ENCODE peak calls at places on chromosomes 1 and 21, in four cellular contexts. Y, U, E and I are unnamed samples.

GRCh38 chr1:62687421-62687902 is 724 bp downstream of the DOCK7 start:
- DNase-seq in Y (no peak), U (peak; percentile 56), E (peak; percentile 79), I (no peak)

GRCh38 chr1:94104127-94104684 is 16.7 kb downstream of the ABCA4 start:
- DNase-seq in Y (no peak), U (no peak), E (no peak), I (no peak)

GRCh38 chr1:90925928-90926869 is 95.6 kb downstream of the ZNF644 start:
- DNase-seq in Y (no peak), U (peak; percentile 54), E (no peak), I (peak; percentile 31)

GRCh38 chr1:230160957-230161771 is 94.1 kb downstream of the GALNT2 start:
- DNase-seq in Y (no peak), U (peak; percentile 60), E (no peak), I (no peak)

GRCh38 chr1:186792870-186793581 is 35.7 kb upstream of the PLA2G4A start:
- DNase-seq in Y (no peak), U (peak; percentile 8), E (no peak), I (no peak)

GRCh38 chr1:38141483-38141882 is 94.9 kb upstream of the POU3F1 start:
- DNase-seq in Y (no peak), U (no peak), E (no peak), I (no peak)

GRCh38 chr1:162832470-162832869 is 28.5 kb downstream of the CCDC190 start:
- DNase-seq in Y (no peak), U (no peak), E (no peak), I (no peak)

GRCh38 chr1:58922302-58923089 is 138.6 kb upstream of the JUN start:
- DNase-seq in Y (peak; percentile 87), U (peak; percentile 40), E (peak; percentile 43), I (no peak)

GRCh38 chr1:26145960-26146294 is 13.0 kb upstream of the FAM110D start:
- DNase-seq in Y (no peak), U (no peak), E (no peak), I (no peak)

GRCh38 chr1:243253211-243253926 is 1.7 kb downstream of the CEP170 start:
- DNase-seq in Y (no peak), U (peak; percentile 40), E (no peak), I (no peak)

GRCh38 chr1:41661428-41662060 is 177.1 kb upstream of the EDN2 start:
- DNase-seq in Y (no peak), U (peak; percentile 45), E (no peak), I (no peak)

GRCh38 chr1:74652711-74653131 is 20.9 kb downstream of the ERICH3 start:
- DNase-seq in Y (no peak), U (peak; percentile 11), E (no peak), I (no peak)

GRCh38 chr21:32143222-32143939 is 135.5 kb downstream of the MIS18A start:
- DNase-seq in Y (peak; percentile 65), U (peak; percentile 68), E (no peak), I (no peak)

GRCh38 chr1:93729502-93729901 is 47.9 kb upstream of the BCAR3 start:
- DNase-seq in Y (no peak), U (no peak), E (no peak), I (no peak)

GRCh38 chr1:50308883-50309282 is 114.4 kb downstream of the DMRTA2 start:
- DNase-seq in Y (no peak), U (peak; percentile 31), E (peak; percentile 85), I (no peak)

GRCh38 chr1:6008696-6009095 is 16.5 kb upstream of the NPHP4 start:
- DNase-seq in Y (no peak), U (no peak), E (no peak), I (no peak)

GRCh38 chr21:36478207-36478701 is 1.7 kb downstream of the CLDN14 start:
- DNase-seq in Y (no peak), U (peak; percentile 83), E (no peak), I (peak; percentile 72)

GRCh38 chr1:160726498-160727391 is 12.3 kb upstream of the SLAMF7 start:
- DNase-seq in Y (no peak), U (peak; percentile 5), E (peak; percentile 84), I (peak; percentile 4)

GRCh38 chr1:219576931-219577330 is 36.0 kb downstream of the ZC3H11B start:
- DNase-seq in Y (no peak), U (no peak), E (no peak), I (no peak)

GRCh38 chr1:2478100-2478499 is 2.0 kb downstream of the PLCH2 start:
- DNase-seq in Y (no peak), U (no peak), E (no peak), I (no peak)

GRCh38 chr1:67675800-67676199 is 9.2 kb upstream of the GADD45A start:
- DNase-seq in Y (no peak), U (peak; percentile 83), E (no peak), I (no peak)

GRCh38 chr1:184972281-184973055 is 1.8 kb downstream of the NIBAN1 start:
- DNase-seq in Y (no peak), U (peak; percentile 65), E (no peak), I (no peak)

GRCh38 chr1:193306430-193306829 is 120.0 kb upstream of the B3GALT2 start:
- DNase-seq in Y (no peak), U (no peak), E (no peak), I (no peak)

GRCh38 chr1:234731371-234732085 is 121.5 kb upstream of the IRF2BP2 start:
- DNase-seq in Y (no peak), U (peak; percentile 89), E (no peak), I (no peak)

GRCh38 chr1:236185687-236186086 is 43.3 kb downstream of the GPR137B start:
- DNase-seq in Y (no peak), U (no peak), E (no peak), I (no peak)

GRCh38 chr21:22609802-22610201 is 1611.6 kb downstream of the NCAM2 start:
- DNase-seq in Y (no peak), U (no peak), E (no peak), I (no peak)
- H3K4me3 ChIP-seq in Y (no peak overlapping the region), U (no peak overlapping the region), E (no peak overlapping the region), I (no peak overlapping the region)

GRCh38 chr1:70324683-70325082 is 29.8 kb downstream of the ANKRD13C start:
- DNase-seq in Y (no peak), U (no peak), E (no peak), I (no peak)
- TF ChIP-seq CTCF in Y (no peak), U (no peak), E (no peak), I (no peak)

DNA sequence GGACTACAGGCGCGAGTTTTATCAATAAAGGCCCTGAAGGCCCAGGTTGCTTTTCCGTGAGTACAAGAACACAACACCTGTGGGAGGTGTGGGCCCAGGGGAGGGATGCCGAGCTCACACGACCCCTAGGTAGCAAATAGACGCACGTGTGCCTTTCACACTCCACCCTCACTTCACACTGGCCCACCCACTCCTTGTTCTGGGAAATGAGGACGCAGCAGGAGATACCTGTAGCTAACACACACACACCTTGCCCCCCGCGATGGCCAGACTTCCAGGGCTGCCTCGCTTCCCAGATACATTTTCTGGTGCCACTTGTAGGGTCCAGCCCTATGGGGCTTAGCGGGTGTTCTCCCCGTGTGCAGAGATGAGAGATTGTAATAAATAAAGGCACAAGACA is 4.3 kb upstream of the CCDC27 start:
- DNase-seq in Y (peak; percentile 32), U (no peak), E (no peak), I (no peak)
- H3K4me3 ChIP-seq in Y (peak overlapping the region; percentile 76), U (peak overlapping the region; percentile 74), E (no peak overlapping the region), I (peak overlapping the region; percentile 58)

DNA sequence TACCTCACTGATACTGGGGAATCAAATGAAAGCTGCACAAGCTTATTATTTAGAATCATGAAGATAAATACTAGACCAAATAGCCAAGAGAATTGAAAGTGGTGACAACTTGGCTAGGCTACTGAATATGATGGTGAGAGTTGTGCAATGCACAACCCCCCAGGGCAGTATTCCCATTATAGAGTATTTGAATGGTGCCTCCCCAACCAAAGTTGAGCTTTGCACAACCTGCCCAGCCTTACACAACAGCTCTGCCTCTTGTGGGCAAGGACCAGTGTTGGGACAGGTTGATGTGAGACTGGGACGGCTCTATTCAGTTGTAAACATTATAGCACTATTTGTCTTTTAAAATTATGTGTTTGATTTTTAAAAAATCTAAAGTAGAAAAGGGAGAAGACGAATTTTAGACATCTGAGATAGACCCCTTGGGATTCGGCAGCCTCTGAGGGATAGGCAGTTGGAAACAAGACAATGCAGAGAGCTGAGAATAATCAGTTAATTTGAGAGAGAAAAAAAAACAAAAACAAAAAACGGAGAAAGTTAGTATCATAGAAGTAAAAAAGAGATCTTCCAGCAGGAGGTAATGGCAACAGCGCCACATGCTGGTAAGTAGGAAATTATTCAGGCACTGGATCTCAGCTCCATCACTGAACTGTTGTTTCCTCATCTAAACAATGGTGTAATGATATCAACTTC is 91.0 kb upstream of the KCNA3 start:
- DNase-seq in Y (no peak), U (peak; percentile 81), E (peak; percentile 54), I (peak; percentile 14)
- TF ChIP-seq CTCF in Y (peak; percentile 87), U (peak; percentile 72), E (peak; percentile 76), I (peak; percentile 66)